ENCODE peak calls at places on chromosomes 2 and 18, in six cellular contexts. T, N, M, V, D and Z are unnamed samples.

GRCh38 chr2:215423234-215423633 is 12.6 kb downstream of the FN1 start:
- DNase-seq in T (no peak), M (no peak), V (no peak), D (no peak), N (no peak), Z (peak; percentile 58)

GRCh38 chr2:233184669-233185068 is 66.8 kb upstream of the ATG16L1 start:
- DNase-seq in M (no peak), T (no peak), N (no peak), V (no peak), D (no peak), Z (peak; percentile 26)

GRCh38 chr2:238720232-238720672 is 127.6 kb upstream of the TWIST2 start:
- DNase-seq in T (peak; percentile 100), M (peak; percentile 54), V (no peak), N (peak; percentile 59), D (peak; percentile 19), Z (peak; percentile 31)

GRCh38 chr18:984004-984403 is 79.3 kb downstream of the ADCYAP1 start:
- DNase-seq in T (no peak), D (no peak), M (no peak), N (no peak), V (peak; percentile 28), Z (no peak)

GRCh38 chr2:209644842-209645241 is 126.8 kb upstream of the UNC80 start:
- DNase-seq in T (no peak), D (no peak), N (no peak), M (no peak), V (no peak), Z (no peak)

GRCh38 chr2:233976690-233977294 is 59.6 kb downstream of the TRPM8 start:
- DNase-seq in T (peak; percentile 70), D (peak; percentile 76), N (no peak), V (peak; percentile 75), M (no peak), Z (peak; percentile 87)

GRCh38 chr2:217510790-217511291 is 492.0 kb downstream of the TNS1 start:
- DNase-seq in M (no peak), N (peak; percentile 50), D (peak; percentile 93), V (peak; percentile 83), T (peak; percentile 68), Z (peak; percentile 94)

GRCh38 chr18:47215554-47216138 is 35.8 kb downstream of the SKOR2 start:
- DNase-seq in D (peak; percentile 52), V (peak; percentile 58), N (no peak), T (peak; percentile 39), M (no peak), Z (peak; percentile 51)

GRCh38 chr2:63131196-63131595 is 80.6 kb downstream of the OTX1 start:
- DNase-seq in T (no peak), N (no peak), V (no peak), M (no peak), D (no peak), Z (no peak)

GRCh38 chr18:12470382-12471090 is 62.8 kb downstream of the PRELID3A start:
- DNase-seq in D (no peak), N (no peak), M (no peak), V (no peak), T (peak; percentile 73), Z (no peak)

GRCh38 chr18:27411911-27412310 is 226.8 kb upstream of the CHST9 start:
- DNase-seq in D (no peak), N (no peak), M (no peak), V (peak; percentile 6), T (peak; percentile 60), Z (peak; percentile 79)

GRCh38 chr2:21640046-21640445 is 516.3 kb downstream of the TDRD15 start:
- DNase-seq in D (no peak), N (no peak), V (no peak), M (no peak), T (no peak), Z (no peak)

GRCh38 chr2:236415706-236416493 is 151.7 kb upstream of the ASB18 start:
- DNase-seq in T (no peak), N (no peak), V (no peak), M (no peak), D (no peak), Z (no peak)

DNA sequence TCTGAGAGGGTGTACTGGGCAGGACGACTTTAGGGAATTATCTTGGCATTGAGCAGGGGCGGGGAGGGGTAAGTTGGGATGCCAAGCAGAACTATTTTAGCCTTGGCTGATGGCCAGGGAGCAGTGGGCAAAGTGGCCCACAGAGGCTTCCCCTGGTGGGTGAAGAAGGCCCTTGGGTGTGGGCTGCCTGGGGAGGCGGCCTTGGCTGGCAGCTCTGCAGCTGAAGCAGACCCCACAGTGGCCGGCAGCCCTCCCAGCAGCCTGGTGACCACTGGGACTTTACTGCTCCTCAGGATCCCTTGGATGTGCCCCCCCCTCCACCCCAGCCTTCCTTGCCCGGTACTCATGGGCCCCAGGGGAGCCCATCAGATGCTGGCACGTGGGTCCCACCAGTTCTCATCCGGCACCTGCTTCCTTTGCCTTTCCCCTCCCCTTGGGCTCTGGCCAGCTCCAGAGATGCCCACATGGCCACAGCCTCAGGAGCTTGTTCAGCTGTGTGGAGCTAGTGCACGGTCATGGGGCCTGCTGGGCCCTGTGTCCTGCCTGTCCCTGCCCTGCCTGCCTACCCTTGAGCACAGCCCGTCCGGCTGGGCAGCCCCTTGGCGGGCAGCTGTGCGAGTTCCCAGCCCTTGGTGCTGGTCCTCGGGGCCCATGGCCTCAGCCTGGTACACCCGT is 122.1 kb upstream of the HS6ST1 start:
- DNase-seq in M (no peak), D (no peak), V (no peak), T (no peak), N (peak; percentile 18), Z (no peak)
- H3K9ac ChIP-seq in M (no peak overlapping the region), D (no peak overlapping the region), V (no peak overlapping the region), T (no peak overlapping the region), N (no peak overlapping the region), Z (no peak overlapping the region)

DNA sequence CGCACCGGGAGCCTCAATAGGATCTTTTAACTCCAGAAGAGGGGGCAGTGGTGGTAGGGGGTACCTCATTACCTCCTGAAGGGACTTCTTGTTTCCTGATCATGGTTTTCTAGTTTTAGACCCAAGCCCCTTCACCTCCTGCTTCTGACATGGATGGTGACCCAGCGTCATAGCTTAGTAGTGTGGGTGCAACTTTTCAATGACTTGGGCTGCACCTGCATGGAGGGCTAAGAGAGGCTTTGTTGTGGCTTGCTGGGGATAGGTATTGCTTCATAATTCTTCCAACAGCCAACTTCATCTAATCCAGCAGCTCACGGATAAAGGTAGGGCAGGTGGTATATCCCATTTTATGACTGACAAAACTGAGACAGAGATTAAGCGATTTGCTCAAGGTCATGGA is 3.0 kb downstream of the SLC1A4 start:
- DNase-seq in M (no peak), N (no peak), D (no peak), T (no peak), V (no peak), Z (no peak)
- H3K4me3 ChIP-seq in M (no peak overlapping the region), N (no peak overlapping the region), D (no peak overlapping the region), T (no peak overlapping the region), V (no peak overlapping the region), Z (no peak overlapping the region)

GRCh38 chr18:23838233-23838632 is 149.0 kb downstream of the LAMA3 start:
- DNase-seq in V (no peak), N (no peak), M (no peak), D (no peak), T (no peak), Z (no peak)
- H3K9ac ChIP-seq in V (peak overlapping the region; percentile 66), N (no peak overlapping the region), M (no peak overlapping the region), D (no peak overlapping the region), T (peak overlapping the region; percentile 93), Z (no peak overlapping the region)

GRCh38 chr18:54875063-54875462 is 46.8 kb downstream of the RAB27B start:
- DNase-seq in N (no peak), M (no peak), V (no peak), T (no peak), D (no peak), Z (no peak)
- H3K4me3 ChIP-seq in N (no peak overlapping the region), M (no peak overlapping the region), V (no peak overlapping the region), T (no peak overlapping the region), D (no peak overlapping the region), Z (no peak overlapping the region)

DNA sequence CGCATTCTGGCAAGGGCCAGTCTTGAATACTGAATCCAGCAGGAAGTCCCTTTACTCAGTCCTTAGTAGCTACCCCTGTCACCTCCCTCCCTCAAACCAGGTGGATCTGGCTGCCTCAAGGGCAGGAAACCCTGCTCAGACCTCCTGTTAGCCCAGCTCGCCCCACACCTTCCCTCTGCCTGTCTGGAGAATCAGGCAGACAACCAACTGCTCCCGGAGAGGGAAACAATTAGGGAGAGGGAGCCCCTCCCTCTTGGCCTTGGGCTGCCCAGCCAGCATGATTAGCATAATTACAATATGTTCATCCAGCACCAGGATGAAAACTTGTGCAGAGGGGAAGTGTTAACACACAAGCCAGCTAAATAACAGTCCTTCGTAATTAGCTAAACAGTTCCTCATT is 185.5 kb downstream of the C1D start:
- DNase-seq in T (no peak), M (peak; percentile 80), V (no peak), D (no peak), N (no peak), Z (no peak)
- H3K9ac ChIP-seq in T (no peak overlapping the region), M (no peak overlapping the region), V (no peak overlapping the region), D (no peak overlapping the region), N (no peak overlapping the region), Z (no peak overlapping the region)

DNA sequence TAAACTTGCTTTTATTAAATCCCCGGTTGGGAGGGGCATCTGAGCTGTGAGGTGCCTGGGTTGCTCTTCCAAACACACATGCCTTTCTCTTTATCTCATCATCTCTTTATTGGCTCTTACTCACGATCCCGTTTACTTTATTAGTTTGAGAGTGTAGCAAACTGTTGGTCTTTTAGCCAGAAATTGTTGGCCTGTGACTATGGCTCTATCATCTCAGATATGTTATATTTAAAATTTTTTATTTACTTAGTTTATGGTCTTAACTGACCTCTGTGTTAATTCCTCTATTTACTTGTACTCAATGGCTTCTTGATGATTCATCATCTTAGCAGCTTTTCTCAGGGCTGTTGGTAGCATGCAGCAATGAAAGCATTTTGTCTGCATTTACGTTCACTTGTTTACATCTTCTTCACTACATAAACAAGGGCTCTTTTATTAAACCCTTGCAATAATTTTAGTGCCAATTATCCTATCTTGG is 408.4 kb downstream of the HRH4 start:
- DNase-seq in V (peak; percentile 90), N (no peak), T (peak; percentile 57), M (no peak), D (peak; percentile 85), Z (peak; percentile 30)
- H3K4me3 ChIP-seq in V (no peak overlapping the region), N (no peak overlapping the region), T (no peak overlapping the region), M (no peak overlapping the region), D (no peak overlapping the region), Z (no peak overlapping the region)